ENCODE peak calls at places on chromosomes 2 and 18, in six cellular contexts. One of them, this sample, is unnamed.
A peak's percentile ranks its signal among the peaks of the same experiment; 100 is the strongest.

GRCh38 chr18:27136208-27136535 is 48.9 kb downstream of the CHST9 start:
- DNase-seq in mucosa of descending colon: no peak
- DNase-seq in left ventricle myocardium inferior: no peak
- DNase-seq in sigmoid colon: no peak
- DNase-seq in cardiac muscle cell: peak; percentile 0
- DNase-seq in upper lobe of right lung: no peak
- DNase-seq in this sample: peak; percentile 36

GRCh38 chr18:78998350-78999055 is 18.9 kb downstream of the SALL3 start:
- DNase-seq in mucosa of descending colon: no peak
- DNase-seq in left ventricle myocardium inferior: no peak
- DNase-seq in sigmoid colon: no peak
- DNase-seq in cardiac muscle cell: no peak
- DNase-seq in upper lobe of right lung: no peak
- DNase-seq in this sample: no peak

GRCh38 chr2:189298481-189298880 is 118.9 kb upstream of the COL5A2 start:
- DNase-seq in mucosa of descending colon: no peak
- DNase-seq in left ventricle myocardium inferior: no peak
- DNase-seq in sigmoid colon: no peak
- DNase-seq in cardiac muscle cell: peak; percentile 37
- DNase-seq in upper lobe of right lung: no peak
- DNase-seq in this sample: no peak

GRCh38 chr2:10977003-10977402 is 65.3 kb downstream of the KCNF1 start:
- DNase-seq in mucosa of descending colon: no peak
- DNase-seq in left ventricle myocardium inferior: no peak
- DNase-seq in sigmoid colon: no peak
- DNase-seq in cardiac muscle cell: peak; percentile 18
- DNase-seq in upper lobe of right lung: peak; percentile 59
- DNase-seq in this sample: no peak

GRCh38 chr2:45675130-45675812 is 23.8 kb downstream of the PRKCE start:
- DNase-seq in mucosa of descending colon: peak; percentile 55
- DNase-seq in left ventricle myocardium inferior: peak; percentile 29
- DNase-seq in sigmoid colon: no peak
- DNase-seq in cardiac muscle cell: peak; percentile 61
- DNase-seq in upper lobe of right lung: peak; percentile 67
- DNase-seq in this sample: peak; percentile 72

GRCh38 chr2:89763581-89764485 is 1072.4 kb downstream of the RPIA start:
- DNase-seq in mucosa of descending colon: peak; percentile 20
- DNase-seq in left ventricle myocardium inferior: peak; percentile 15
- DNase-seq in sigmoid colon: peak; percentile 69
- DNase-seq in cardiac muscle cell: no peak
- DNase-seq in upper lobe of right lung: peak; percentile 64
- DNase-seq in this sample: no peak

GRCh38 chr2:98445167-98445522 is 487 bp downstream of the INPP4A start:
- DNase-seq in mucosa of descending colon: peak; percentile 62
- DNase-seq in left ventricle myocardium inferior: no peak
- DNase-seq in sigmoid colon: no peak
- DNase-seq in cardiac muscle cell: peak; percentile 29
- DNase-seq in upper lobe of right lung: no peak
- DNase-seq in this sample: peak; percentile 29

GRCh38 chr18:30192216-30192615 is 850.3 kb downstream of the DSC3 start:
- DNase-seq in mucosa of descending colon: no peak
- DNase-seq in left ventricle myocardium inferior: no peak
- DNase-seq in sigmoid colon: no peak
- DNase-seq in cardiac muscle cell: no peak
- DNase-seq in upper lobe of right lung: no peak
- DNase-seq in this sample: no peak

GRCh38 chr18:61608306-61608705 is 275.1 kb downstream of the CDH20 start:
- DNase-seq in mucosa of descending colon: no peak
- DNase-seq in left ventricle myocardium inferior: no peak
- DNase-seq in sigmoid colon: no peak
- DNase-seq in cardiac muscle cell: no peak
- DNase-seq in upper lobe of right lung: no peak
- DNase-seq in this sample: no peak

GRCh38 chr2:108616731-108617161 is 82.5 kb downstream of the LIMS1 start:
- DNase-seq in mucosa of descending colon: no peak
- DNase-seq in left ventricle myocardium inferior: no peak
- DNase-seq in sigmoid colon: no peak
- DNase-seq in cardiac muscle cell: no peak
- DNase-seq in upper lobe of right lung: no peak
- DNase-seq in this sample: peak; percentile 35

GRCh38 chr18:44732604-44733003 is 51.9 kb downstream of the SETBP1 start:
- DNase-seq in mucosa of descending colon: no peak
- DNase-seq in left ventricle myocardium inferior: no peak
- DNase-seq in sigmoid colon: no peak
- DNase-seq in cardiac muscle cell: no peak
- DNase-seq in upper lobe of right lung: no peak
- DNase-seq in this sample: peak; percentile 59

GRCh38 chr2:126898636-126899035 is at the start of gene TEX51:
- DNase-seq in mucosa of descending colon: no peak
- DNase-seq in left ventricle myocardium inferior: no peak
- DNase-seq in sigmoid colon: no peak
- DNase-seq in cardiac muscle cell: no peak
- DNase-seq in upper lobe of right lung: peak; percentile 38
- DNase-seq in this sample: peak; percentile 2

GRCh38 chr2:221753401-221753800 is 181.3 kb upstream of the EPHA4 start:
- DNase-seq in mucosa of descending colon: no peak
- DNase-seq in left ventricle myocardium inferior: no peak
- DNase-seq in sigmoid colon: no peak
- DNase-seq in cardiac muscle cell: no peak
- DNase-seq in upper lobe of right lung: no peak
- DNase-seq in this sample: no peak

GRCh38 chr18:13983506-13983905 is 68.2 kb upstream of the MC2R start:
- DNase-seq in mucosa of descending colon: no peak
- DNase-seq in left ventricle myocardium inferior: no peak
- DNase-seq in sigmoid colon: no peak
- DNase-seq in cardiac muscle cell: no peak
- DNase-seq in upper lobe of right lung: no peak
- DNase-seq in this sample: no peak

GRCh38 chr2:143375376-143375880 is 246.2 kb downstream of the ARHGAP15 start:
- DNase-seq in mucosa of descending colon: no peak
- DNase-seq in left ventricle myocardium inferior: no peak
- DNase-seq in sigmoid colon: no peak
- DNase-seq in cardiac muscle cell: peak; percentile 51
- DNase-seq in upper lobe of right lung: no peak
- DNase-seq in this sample: no peak

GRCh38 chr2:139585133-139585532 is 804.9 kb upstream of the NXPH2 start:
- DNase-seq in mucosa of descending colon: no peak
- DNase-seq in left ventricle myocardium inferior: no peak
- DNase-seq in sigmoid colon: no peak
- DNase-seq in cardiac muscle cell: no peak
- DNase-seq in upper lobe of right lung: no peak
- DNase-seq in this sample: no peak

GRCh38 chr18:35777042-35777441 is 195.4 kb upstream of the RMP24 start:
- DNase-seq in mucosa of descending colon: no peak
- DNase-seq in left ventricle myocardium inferior: no peak
- DNase-seq in sigmoid colon: no peak
- DNase-seq in cardiac muscle cell: no peak
- DNase-seq in upper lobe of right lung: no peak
- DNase-seq in this sample: no peak

GRCh38 chr18:48676756-48677368 is 138.0 kb downstream of the CTIF start:
- DNase-seq in mucosa of descending colon: peak; percentile 79
- DNase-seq in left ventricle myocardium inferior: peak; percentile 68
- DNase-seq in sigmoid colon: peak; percentile 83
- DNase-seq in cardiac muscle cell: peak; percentile 58
- DNase-seq in upper lobe of right lung: peak; percentile 88
- DNase-seq in this sample: peak; percentile 61

GRCh38 chr2:221461911-221462310 is 110.2 kb downstream of the EPHA4 start:
- DNase-seq in mucosa of descending colon: no peak
- DNase-seq in left ventricle myocardium inferior: no peak
- DNase-seq in sigmoid colon: no peak
- DNase-seq in cardiac muscle cell: no peak
- DNase-seq in upper lobe of right lung: no peak
- DNase-seq in this sample: no peak

GRCh38 chr2:183250472-183250871 is 126.2 kb downstream of the NUP35 start:
- DNase-seq in mucosa of descending colon: no peak
- DNase-seq in left ventricle myocardium inferior: no peak
- DNase-seq in sigmoid colon: no peak
- DNase-seq in cardiac muscle cell: no peak
- DNase-seq in upper lobe of right lung: no peak
- DNase-seq in this sample: no peak

GRCh38 chr18:9428301-9428706 is 47.0 kb upstream of the RALBP1 start:
- DNase-seq in mucosa of descending colon: no peak
- DNase-seq in left ventricle myocardium inferior: no peak
- DNase-seq in sigmoid colon: peak; percentile 50
- DNase-seq in cardiac muscle cell: no peak
- DNase-seq in upper lobe of right lung: no peak
- DNase-seq in this sample: no peak

GRCh38 chr18:46071615-46071893 is 506 bp downstream of the PSTPIP2 start:
- DNase-seq in mucosa of descending colon: no peak
- DNase-seq in left ventricle myocardium inferior: no peak
- DNase-seq in sigmoid colon: no peak
- DNase-seq in cardiac muscle cell: no peak
- DNase-seq in upper lobe of right lung: no peak
- DNase-seq in this sample: no peak

GRCh38 chr18:62339106-62339988 is 14.2 kb downstream of the TNFRSF11A start:
- DNase-seq in mucosa of descending colon: no peak
- DNase-seq in left ventricle myocardium inferior: no peak
- DNase-seq in sigmoid colon: no peak
- DNase-seq in cardiac muscle cell: peak; percentile 55
- DNase-seq in upper lobe of right lung: no peak
- DNase-seq in this sample: no peak

GRCh38 chr2:241576293-241576654 is 17.7 kb downstream of the BOK start:
- DNase-seq in mucosa of descending colon: peak; percentile 22
- DNase-seq in left ventricle myocardium inferior: peak; percentile 13
- DNase-seq in sigmoid colon: peak; percentile 53
- DNase-seq in cardiac muscle cell: no peak
- DNase-seq in upper lobe of right lung: peak; percentile 65
- DNase-seq in this sample: no peak

GRCh38 chr18:67805261-67805660 is 288.7 kb upstream of the DSEL start:
- DNase-seq in mucosa of descending colon: no peak
- DNase-seq in left ventricle myocardium inferior: no peak
- DNase-seq in sigmoid colon: no peak
- DNase-seq in cardiac muscle cell: no peak
- DNase-seq in upper lobe of right lung: no peak
- DNase-seq in this sample: no peak

GRCh38 chr2:54258171-54258570 is 2.1 kb upstream of the TSPYL6 start:
- DNase-seq in mucosa of descending colon: no peak
- DNase-seq in left ventricle myocardium inferior: no peak
- DNase-seq in sigmoid colon: no peak
- DNase-seq in cardiac muscle cell: peak; percentile 71
- DNase-seq in upper lobe of right lung: no peak
- DNase-seq in this sample: no peak

GRCh38 chr2:170813611-170814550 is 2.8 kb upstream of the GAD1 start:
- DNase-seq in mucosa of descending colon: peak; percentile 30
- DNase-seq in left ventricle myocardium inferior: no peak
- DNase-seq in sigmoid colon: no peak
- DNase-seq in cardiac muscle cell: peak; percentile 69
- DNase-seq in upper lobe of right lung: no peak
- DNase-seq in this sample: no peak

GRCh38 chr18:21402272-21402671 is 160.2 kb downstream of the GREB1L start:
- DNase-seq in mucosa of descending colon: no peak
- DNase-seq in left ventricle myocardium inferior: no peak
- DNase-seq in sigmoid colon: no peak
- DNase-seq in cardiac muscle cell: no peak
- DNase-seq in upper lobe of right lung: no peak
- DNase-seq in this sample: no peak
- TF ChIP-seq CTCF in mucosa of descending colon: no peak
- TF ChIP-seq CTCF in left ventricle myocardium inferior: no peak
- TF ChIP-seq CTCF in sigmoid colon: no peak
- TF ChIP-seq CTCF in cardiac muscle cell: no peak
- TF ChIP-seq CTCF in upper lobe of right lung: no peak
- TF ChIP-seq CTCF in this sample: no peak

DNA sequence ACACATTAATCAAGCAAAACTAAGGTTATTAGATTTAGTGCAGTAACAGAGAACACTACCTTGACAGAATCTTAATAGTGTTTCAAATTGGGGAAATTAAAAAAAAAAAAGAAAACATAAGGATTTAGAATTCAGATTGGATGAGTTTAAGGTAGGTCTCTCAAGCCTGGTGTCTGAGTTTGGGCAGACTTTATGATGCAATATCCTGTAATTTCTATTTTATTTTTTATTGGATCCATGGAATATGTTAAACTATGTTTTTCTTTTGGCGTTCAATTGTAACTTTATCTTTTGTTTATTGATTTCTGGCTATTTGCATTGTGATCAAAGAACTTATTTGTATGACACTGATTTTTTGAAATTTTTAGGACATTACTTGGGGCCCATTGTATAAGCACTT is 394.1 kb upstream of the NETO1 start:
- DNase-seq in mucosa of descending colon: no peak
- DNase-seq in left ventricle myocardium inferior: no peak
- DNase-seq in sigmoid colon: no peak
- DNase-seq in cardiac muscle cell: no peak
- DNase-seq in upper lobe of right lung: no peak
- DNase-seq in this sample: no peak
- H3K36me3 ChIP-seq in mucosa of descending colon: no peaks in the 10 kb centered on the region
- H3K36me3 ChIP-seq in left ventricle myocardium inferior: no peaks in the 10 kb centered on the region
- H3K36me3 ChIP-seq in sigmoid colon: no peaks in the 10 kb centered on the region
- H3K36me3 ChIP-seq in cardiac muscle cell: no peaks in the 10 kb centered on the region
- H3K36me3 ChIP-seq in upper lobe of right lung: no peaks in the 10 kb centered on the region
- H3K36me3 ChIP-seq in this sample: no peaks in the 10 kb centered on the region

GRCh38 chr2:31404827-31405226 is 9.7 kb downstream of the XDH start:
- DNase-seq in mucosa of descending colon: no peak
- DNase-seq in left ventricle myocardium inferior: no peak
- DNase-seq in sigmoid colon: no peak
- DNase-seq in cardiac muscle cell: no peak
- DNase-seq in upper lobe of right lung: no peak
- DNase-seq in this sample: no peak

GRCh38 chr2:31404302-31404701 is 10.2 kb downstream of the XDH start:
- DNase-seq in mucosa of descending colon: no peak
- DNase-seq in left ventricle myocardium inferior: no peak
- DNase-seq in sigmoid colon: no peak
- DNase-seq in cardiac muscle cell: no peak
- DNase-seq in upper lobe of right lung: no peak
- DNase-seq in this sample: no peak

GRCh38 chr2:31398881-31399280 is 15.7 kb downstream of the XDH start:
- DNase-seq in mucosa of descending colon: no peak
- DNase-seq in left ventricle myocardium inferior: no peak
- DNase-seq in sigmoid colon: no peak
- DNase-seq in cardiac muscle cell: no peak
- DNase-seq in upper lobe of right lung: no peak
- DNase-seq in this sample: no peak

GRCh38 chr2:31401580-31401979 is 13.0 kb downstream of the XDH start:
- DNase-seq in mucosa of descending colon: no peak
- DNase-seq in left ventricle myocardium inferior: no peak
- DNase-seq in sigmoid colon: no peak
- DNase-seq in cardiac muscle cell: peak; percentile 82
- DNase-seq in upper lobe of right lung: no peak
- DNase-seq in this sample: no peak

DNA sequence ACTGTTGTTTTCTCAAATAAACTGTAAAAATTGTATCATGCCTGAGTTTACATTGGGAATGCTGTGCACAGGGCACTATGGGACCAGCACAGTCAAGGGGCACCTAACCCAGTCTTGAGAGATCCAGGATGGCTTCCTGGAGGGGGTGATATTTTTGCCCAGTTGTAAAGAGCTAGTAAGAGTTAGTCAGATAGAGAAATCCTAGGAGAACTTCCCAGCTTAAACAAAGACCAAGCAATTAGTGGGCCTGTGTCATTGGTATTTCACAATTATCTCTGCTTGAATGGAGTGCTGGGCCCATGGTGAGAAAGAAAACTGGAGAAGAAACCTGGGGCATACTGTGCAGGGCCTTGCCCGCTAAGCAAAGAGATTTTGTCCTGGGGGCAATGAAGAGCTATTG is 12.2 kb downstream of the XDH start:
- DNase-seq in mucosa of descending colon: no peak
- DNase-seq in left ventricle myocardium inferior: no peak
- DNase-seq in sigmoid colon: no peak
- DNase-seq in cardiac muscle cell: no peak
- DNase-seq in upper lobe of right lung: no peak
- DNase-seq in this sample: no peak
- TF ChIP-seq CTCF in mucosa of descending colon: no peak
- TF ChIP-seq CTCF in left ventricle myocardium inferior: no peak
- TF ChIP-seq CTCF in sigmoid colon: no peak
- TF ChIP-seq CTCF in cardiac muscle cell: no peak
- TF ChIP-seq CTCF in upper lobe of right lung: no peak
- TF ChIP-seq CTCF in this sample: no peak

GRCh38 chr18:32067375-32068167 is 24.1 kb upstream of the RNF138 start:
- DNase-seq in mucosa of descending colon: no peak
- DNase-seq in left ventricle myocardium inferior: no peak
- DNase-seq in sigmoid colon: no peak
- DNase-seq in cardiac muscle cell: no peak
- DNase-seq in upper lobe of right lung: no peak
- DNase-seq in this sample: no peak
- H3K36me3 ChIP-seq in mucosa of descending colon: no peaks in the 10 kb centered on the region
- H3K36me3 ChIP-seq in left ventricle myocardium inferior: peaks cover 4% of the 10 kb centered on the region
- H3K36me3 ChIP-seq in sigmoid colon: no peaks in the 10 kb centered on the region
- H3K36me3 ChIP-seq in cardiac muscle cell: no peaks in the 10 kb centered on the region
- H3K36me3 ChIP-seq in upper lobe of right lung: no peaks in the 10 kb centered on the region
- H3K36me3 ChIP-seq in this sample: no peaks in the 10 kb centered on the region

This sample was measured in body of pancreas.